ENCODE peak calls at places on chromosomes 7 and 10, in nine cellular contexts. B is NCI-H345; H is AG10803; N is GM20000; X is AML-193; C is activated CD8-positive, alpha-beta memory T cell treated with anti-CD3 and anti-CD28 coated beads, Interleukin-2, amount 50 U/mL, for 4 hours; Q is NB4; K is Right ventricle myocardium superior; P is OCI-LY7. M is an unnamed sample.

GRCh38 chr10:101797403-101798059 is 14.3 kb upstream of the NPM3 start:
- DNase-seq in B (no peak), H (no peak), N (no peak), X (no peak), C (no peak), Q (no peak), K (no peak), P (no peak), M (no peak)

GRCh38 chr7:15684036-15684815 is 2.3 kb downstream of the MEOX2 start:
- DNase-seq in B (no peak), H (no peak), N (no peak), X (no peak), C (no peak), Q (no peak), K (no peak), P (no peak), M (no peak)

GRCh38 chr7:82699773-82700186 is 256.2 kb upstream of the CACNA2D1 start:
- DNase-seq in B (peak; percentile 28), H (peak; percentile 2), N (no peak), X (no peak), C (no peak), Q (no peak), K (no peak), P (no peak), M (no peak)

GRCh38 chr7:31858051-31858450 is 171.0 kb downstream of the PPP1R17 start:
- DNase-seq in B (no peak), H (no peak), N (no peak), X (no peak), C (no peak), Q (no peak), K (no peak), P (no peak), M (no peak)

GRCh38 chr7:41383596-41383995 is 319.3 kb downstream of the INHBA start:
- DNase-seq in B (no peak), H (no peak), N (no peak), X (no peak), C (no peak), Q (no peak), K (no peak), P (no peak), M (no peak)

GRCh38 chr10:69869291-69869841 is 67.7 kb downstream of the COL13A1 start:
- DNase-seq in B (no peak), H (peak; percentile 88), N (no peak), X (no peak), C (no peak), Q (no peak), K (no peak), P (no peak), M (no peak)

GRCh38 chr10:68501691-68502090 is 25.6 kb downstream of the SLC25A16 start:
- DNase-seq in B (no peak), H (no peak), N (no peak), X (no peak), C (no peak), Q (no peak), K (no peak), P (no peak), M (no peak)

GRCh38 chr7:2307690-2308107 is 6.5 kb downstream of the SNX8 start:
- DNase-seq in B (no peak), H (no peak), N (peak; percentile 71), X (peak; percentile 6), C (no peak), Q (peak; percentile 49), K (peak; percentile 1), P (peak; percentile 86), M (peak; percentile 81)

GRCh38 chr10:3222068-3222467 is 49.5 kb upstream of the PITRM1 start:
- DNase-seq in B (no peak), H (peak; percentile 53), N (no peak), X (no peak), C (no peak), Q (peak; percentile 52), K (no peak), P (no peak), M (no peak)

GRCh38 chr10:51201947-51202346 is 127.7 kb downstream of the PRKG1 start:
- DNase-seq in B (no peak), H (no peak), N (no peak), X (no peak), C (no peak), Q (no peak), K (no peak), P (no peak), M (no peak)

GRCh38 chr7:92835140-92835850 is 1.1 kb downstream of the CDK6 start:
- DNase-seq in B (no peak), H (peak; percentile 78), N (peak; percentile 72), X (peak; percentile 48), C (peak; percentile 49), Q (peak; percentile 84), K (peak; percentile 71), P (peak; percentile 65), M (peak; percentile 83)

GRCh38 chr10:130301026-130301892 is 165.1 kb downstream of the GLRX3 start:
- DNase-seq in B (no peak), H (peak; percentile 76), N (no peak), X (no peak), C (peak; percentile 41), Q (peak; percentile 89), K (peak; percentile 88), P (no peak), M (no peak)

GRCh38 chr7:17304926-17305325 is 6.5 kb downstream of the AHR start:
- DNase-seq in B (no peak), H (peak; percentile 84), N (no peak), X (peak; percentile 39), C (peak; percentile 14), Q (peak; percentile 50), K (no peak), P (no peak), M (peak; percentile 51)

GRCh38 chr10:124125305-124126116 is 32.1 kb upstream of the CHST15 start:
- DNase-seq in B (no peak), H (peak; percentile 15), N (no peak), X (no peak), C (no peak), Q (no peak), K (no peak), P (peak; percentile 82), M (no peak)

GRCh38 chr7:137685439-137686164 is 161.2 kb downstream of the DGKI start:
- DNase-seq in B (no peak), H (no peak), N (no peak), X (no peak), C (no peak), Q (no peak), K (no peak), P (no peak), M (no peak)

GRCh38 chr7:150728609-150729008 is 8.6 kb upstream of the GIMAP5 start:
- DNase-seq in B (no peak), H (no peak), N (no peak), X (no peak), C (no peak), Q (no peak), K (no peak), P (no peak), M (no peak)

GRCh38 chr10:90435296-90435695 is 422.5 kb downstream of the HTR7 start:
- DNase-seq in B (no peak), H (no peak), N (no peak), X (no peak), C (no peak), Q (no peak), K (no peak), P (no peak), M (no peak)

GRCh38 chr10:28036587-28036986 is 37.7 kb upstream of the ODAD2 start:
- DNase-seq in B (no peak), H (peak; percentile 49), N (no peak), X (no peak), C (no peak), Q (no peak), K (no peak), P (no peak), M (no peak)

GRCh38 chr7:5382281-5383041 is 41.2 kb downstream of the TNRC18 start:
- DNase-seq in B (no peak), H (peak; percentile 15), N (no peak), X (no peak), C (no peak), Q (no peak), K (no peak), P (no peak), M (no peak)

GRCh38 chr7:42103456-42103855 is 133.6 kb downstream of the GLI3 start:
- DNase-seq in B (no peak), H (no peak), N (no peak), X (no peak), C (no peak), Q (no peak), K (no peak), P (no peak), M (no peak)